ENCODE peak calls at places on chromosomes 4 and X, in ten cellular contexts. L is posterior vena cava; F is H54; J is stimulated activated CD4-positive, alpha-beta T cell treated with anti-CD3 and anti-CD28 coated beads, Interleukin-2, amount 100 ng/mL, for 24 hours; S is activated CD4-positive, alpha-beta T cell treated with anti-CD3 and anti-CD28 coated beads, Interleukin-2, amount 50 U/mL, for 1 hour; R is ecto neural progenitor cell; G is D721Med; X is HT1080; Z is CD8-positive, alpha-beta T cell; Q is D341Med. O is an unnamed sample.

GRCh38 chr4:92172203-92172602 is 131.6 kb upstream of the GRID2 start:
- DNase-seq in G (no peak), R (no peak), S (no peak), J (no peak), X (no peak), Q (no peak), F (no peak), Z (no peak), L (no peak), O (no peak)

GRCh38 chr4:55038176-55038890 is 87.1 kb downstream of the KDR start:
- DNase-seq in G (no peak), S (no peak), J (no peak), F (no peak), Z (no peak), R (no peak), X (no peak), Q (no peak), L (no peak), O (no peak)

GRCh38 chr4:142404191-142404611 is 441.9 kb downstream of the INPP4B start:
- DNase-seq in F (no peak), L (no peak), R (no peak), J (peak; percentile 65), S (no peak), G (no peak), Q (no peak), X (peak; percentile 59), Z (no peak), O (peak; percentile 28)

GRCh38 chr4:187307131-187307530 is 583.5 kb upstream of the FAT1 start:
- DNase-seq in Q (no peak), L (no peak), G (no peak), Z (no peak), R (no peak), S (no peak), J (no peak), F (no peak), X (no peak), O (no peak)

GRCh38 chrX:150517303-150517896 is 51.0 kb upstream of the MTM1 start:
- DNase-seq in X (no peak), F (no peak), G (peak; percentile 27), J (no peak), R (no peak), L (no peak), Q (no peak), S (no peak), Z (no peak), O (no peak)

GRCh38 chr4:87943660-87944149 is 31.8 kb upstream of the SPP1 start:
- DNase-seq in Q (no peak), F (no peak), G (no peak), Z (no peak), L (no peak), X (no peak), S (no peak), R (no peak), J (no peak), O (no peak)

GRCh38 chr4:3257125-3257690 is 8.2 kb downstream of the MSANTD1 start:
- DNase-seq in Q (peak; percentile 33), L (peak; percentile 51), R (no peak), Z (no peak), S (no peak), F (no peak), J (no peak), X (no peak), G (no peak), O (no peak)

GRCh38 chr4:148515248-148515647 is 73.0 kb upstream of the NR3C2 start:
- DNase-seq in Q (no peak), L (no peak), X (peak; percentile 89), S (no peak), Z (no peak), F (no peak), R (no peak), J (no peak), G (no peak), O (no peak)

GRCh38 chrX:153576961-153577360 is 22.0 kb downstream of the CCNQ start:
- DNase-seq in S (no peak), Z (no peak), R (no peak), F (no peak), J (no peak), X (no peak), G (no peak), Q (peak; percentile 48), L (no peak), O (no peak)

GRCh38 chrX:102516314-102516936 is at the start of gene TMSB15A:
- DNase-seq in X (peak; percentile 24), J (peak; percentile 58), F (peak; percentile 40), Q (peak; percentile 84), Z (peak; percentile 57), S (peak; percentile 49), R (peak; percentile 84), G (peak; percentile 46), L (peak; percentile 87), O (peak; percentile 68)

GRCh38 chr4:119041951-119042560 is 93.6 kb upstream of the MYOZ2 start:
- DNase-seq in Q (peak; percentile 75), S (peak; percentile 37), L (no peak), J (peak; percentile 52), R (no peak), G (no peak), X (peak; percentile 67), Z (peak; percentile 48), F (peak; percentile 10), O (peak; percentile 74)

GRCh38 chrX:74458738-74459137 is 37.4 kb downstream of the SLC16A2 start:
- DNase-seq in F (peak; percentile 19), L (no peak), Q (no peak), S (no peak), J (no peak), R (no peak), Z (no peak), G (no peak), X (peak; percentile 70), O (no peak)

GRCh38 chr4:16952896-16953605 is 54.6 kb upstream of the LDB2 start:
- DNase-seq in G (no peak), S (no peak), Q (no peak), R (no peak), Z (no peak), F (no peak), X (no peak), J (no peak), L (no peak), O (no peak)

GRCh38 chrX:130896816-130897508 is 6.0 kb downstream of the ENOX2 start:
- DNase-seq in X (no peak), S (no peak), Z (no peak), R (no peak), Q (peak; percentile 18), G (no peak), L (no peak), F (no peak), J (no peak), O (peak; percentile 32)

GRCh38 chrX:135985974-135986312 is 708 bp downstream of the SLC9A6 start:
- DNase-seq in L (no peak), S (no peak), F (no peak), J (no peak), X (no peak), G (no peak), R (peak; percentile 45), Q (no peak), Z (no peak), O (no peak)

GRCh38 chrX:67684136-67684535 is 140.3 kb downstream of the AR start:
- DNase-seq in J (no peak), R (no peak), L (no peak), Q (no peak), F (no peak), X (no peak), S (no peak), G (no peak), Z (no peak), O (no peak)

O was measured in SJSA1.